ENCODE peak calls at places on chromosomes 12 and 14, in five cellular contexts. E is AG10803; W is cardiac fibroblast; Q is M059J; D is CD4-positive, alpha-beta memory T cell. N is an unnamed sample.

GRCh38 chr12:76455582-76456345 is 103.8 kb downstream of the OSBPL8 start:
- DNase-seq in E (peak; percentile 91), W (peak; percentile 96), Q (peak; percentile 88), D (peak; percentile 48), N (peak; percentile 34)

GRCh38 chr12:13114251-13115052 is 11.0 kb upstream of the GSG1 start:
- DNase-seq in E (no peak), W (no peak), Q (no peak), D (no peak), N (no peak)

GRCh38 chr12:47835831-47836155 is 16.1 kb upstream of the HDAC7 start:
- DNase-seq in E (no peak), W (no peak), Q (peak; percentile 18), D (no peak), N (no peak)

GRCh38 chr14:104305511-104306449 is 167.4 kb downstream of the KIF26A start:
- DNase-seq in E (no peak), W (no peak), Q (no peak), D (no peak), N (no peak)

GRCh38 chr14:95477411-95478089 is 38.9 kb downstream of the SYNE3 start:
- DNase-seq in E (no peak), W (no peak), Q (no peak), D (no peak), N (no peak)

GRCh38 chr12:131773582-131774221 is 54.5 kb upstream of the MMP17 start:
- DNase-seq in E (no peak), W (no peak), Q (no peak), D (no peak), N (peak; percentile 51)

GRCh38 chr14:106044949-106045596 is 518.7 kb downstream of the TMEM121 start:
- DNase-seq in E (peak; percentile 7), W (peak; percentile 15), Q (peak; percentile 20), D (peak; percentile 66), N (peak; percentile 85)

GRCh38 chr14:105493921-105494605 is 3.0 kb downstream of the TEDC1 start:
- DNase-seq in E (no peak), W (no peak), Q (no peak), D (no peak), N (no peak)

GRCh38 chr12:84842406-84843013 is 70.1 kb downstream of the SLC6A15 start:
- DNase-seq in E (peak; percentile 62), W (peak; percentile 63), Q (peak; percentile 22), D (peak; percentile 10), N (peak; percentile 21)

GRCh38 chr12:72276212-72276865 is 4.2 kb downstream of the TRHDE start:
- DNase-seq in E (no peak), W (no peak), Q (no peak), D (no peak), N (no peak)

GRCh38 chr14:73227812-73228781 is 9.2 kb upstream of the PAPLN start:
- DNase-seq in E (peak; percentile 79), W (peak; percentile 96), Q (peak; percentile 91), D (no peak), N (no peak)

GRCh38 chr14:97948841-97949240 is 1151.7 kb downstream of the VRK1 start:
- DNase-seq in E (no peak), W (no peak), Q (no peak), D (no peak), N (no peak)

GRCh38 chr12:12705833-12706520 is 10.0 kb upstream of the GPR19 start:
- DNase-seq in E (no peak), W (no peak), Q (peak; percentile 23), D (peak; percentile 85), N (peak; percentile 76)

GRCh38 chr14:60723218-60724079 is 702 bp downstream of the SIX4 start:
- DNase-seq in E (peak; percentile 63), W (peak; percentile 62), Q (peak; percentile 65), D (peak; percentile 20), N (peak; percentile 20)

GRCh38 chr12:65648461-65648860 is 175.8 kb upstream of the HMGA2 start:
- DNase-seq in E (no peak), W (peak; percentile 74), Q (no peak), D (no peak), N (no peak)

GRCh38 chr12:48165089-48166031 is 8.0 kb upstream of the ASB8 start:
- DNase-seq in E (peak; percentile 67), W (peak; percentile 74), Q (peak; percentile 57), D (peak; percentile 71), N (peak; percentile 78)

GRCh38 chr12:89357297-89357730 is 5.0 kb upstream of the DUSP6 start:
- DNase-seq in E (no peak), W (no peak), Q (no peak), D (no peak), N (no peak)

GRCh38 chr12:63989301-63989845 is 144.9 kb downstream of the SRGAP1 start:
- DNase-seq in E (peak; percentile 83), W (peak; percentile 36), Q (peak; percentile 40), D (no peak), N (no peak)

GRCh38 chr12:124734224-124734788 is 129.4 kb downstream of the SCARB1 start:
- DNase-seq in E (no peak), W (no peak), Q (no peak), D (no peak), N (no peak)

GRCh38 chr12:130186631-130187269 is 24.5 kb downstream of the FZD10 start:
- DNase-seq in E (no peak), W (no peak), Q (peak; percentile 48), D (no peak), N (no peak)

GRCh38 chr12:96295532-96296160 is 101.5 kb downstream of the ELK3 start:
- DNase-seq in E (no peak), W (no peak), Q (no peak), D (no peak), N (no peak)

GRCh38 chr14:34465069-34465859 is 3.2 kb upstream of the SPTSSA start:
- DNase-seq in E (peak; percentile 17), W (peak; percentile 68), Q (peak; percentile 54), D (no peak), N (no peak)

GRCh38 chr14:57732886-57733285 is 133.0 kb downstream of the SLC35F4 start:
- DNase-seq in E (peak; percentile 3), W (peak; percentile 56), Q (peak; percentile 7), D (no peak), N (no peak)

GRCh38 chr12:70744133-70744532 is 106.9 kb upstream of the PTPRB start:
- DNase-seq in E (peak; percentile 1), W (peak; percentile 44), Q (peak; percentile 83), D (no peak), N (no peak)

GRCh38 chr14:104082807-104083206 is 2.7 kb upstream of the ASPG start:
- DNase-seq in E (no peak), W (no peak), Q (no peak), D (no peak), N (no peak)

GRCh38 chr12:52975820-52976573 is 27.1 kb downstream of the KRT18 start:
- DNase-seq in E (peak; percentile 22), W (peak; percentile 22), Q (peak; percentile 64), D (no peak), N (no peak)

GRCh38 chr12:66804555-66804954 is 125.7 kb upstream of the GRIP1 start:
- DNase-seq in E (no peak), W (no peak), Q (no peak), D (no peak), N (no peak)

GRCh38 chr14:51310453-51311074 is 70.5 kb downstream of the TMX1 start:
- DNase-seq in E (peak; percentile 88), W (peak; percentile 54), Q (peak; percentile 67), D (no peak), N (no peak)

GRCh38 chr12:122203968-122204828 is 689 bp downstream of the B3GNT4 start:
- DNase-seq in E (no peak), W (no peak), Q (no peak), D (no peak), N (no peak)

GRCh38 chr12:95548539-95549391 is 2.5 kb downstream of the USP44 start:
- DNase-seq in E (no peak), W (no peak), Q (no peak), D (peak; percentile 71), N (peak; percentile 57)

GRCh38 chr12:33967760-33968159 is 54.5 kb upstream of the ALG10 start:
- DNase-seq in E (no peak), W (no peak), Q (no peak), D (no peak), N (no peak)

GRCh38 chr12:70590051-70590450 is 47.2 kb downstream of the PTPRB start:
- DNase-seq in E (peak; percentile 80), W (peak; percentile 91), Q (peak; percentile 74), D (peak; percentile 24), N (peak; percentile 71)

GRCh38 chr12:131487379-131488129 is 223.3 kb upstream of the SFSWAP start:
- DNase-seq in E (peak; percentile 8), W (no peak), Q (peak; percentile 56), D (no peak), N (no peak)

GRCh38 chr12:81222841-81223595 is 145.1 kb downstream of the ACSS3 start:
- DNase-seq in E (peak; percentile 71), W (no peak), Q (no peak), D (no peak), N (no peak)

N was measured in activated CD4-positive, alpha-beta T cell treated with anti-CD3 and anti-CD28 coated beads, Interleukin-2, amount 10 ng/mL, durations not matched to agents 7 days and 5 days.